ENCODE peak calls at places on chromosomes 3 and 15, in ten cellular contexts. U, N, C, G, R, O, K, E, H and X are unnamed samples.

GRCh38 chr3:49671291-49672288 is 2.6 kb upstream of the APEH start:
- DNase-seq in U (peak), N (no peak), C (peak), G (peak), R (peak), O (peak), K (peak), E (peak), H (no peak), X (peak)

GRCh38 chr15:20345401-20345958 is 196.1 kb downstream of the GOLGA6L6 start:
- DNase-seq in U (no peak), N (no peak), C (no peak), G (no peak), R (no peak), O (peak), K (no peak), E (no peak), H (peak), X (no peak)

GRCh38 chr3:153749070-153749610 is 372.1 kb upstream of the ARHGEF26 start:
- DNase-seq in U (no peak), N (no peak), C (no peak), G (no peak), R (no peak), O (no peak), K (no peak), E (no peak), H (no peak), X (no peak)

GRCh38 chr15:63764124-63764827 is 69.5 kb downstream of the HERC1 start:
- DNase-seq in U (no peak), N (peak), C (no peak), G (no peak), R (no peak), O (no peak), K (no peak), E (no peak), H (no peak), X (no peak)

GRCh38 chr3:172627057-172627809 is 83.6 kb downstream of the NCEH1 start:
- DNase-seq in U (no peak), N (peak), C (no peak), G (peak), R (peak), O (no peak), K (no peak), E (no peak), H (no peak), X (peak)

GRCh38 chr3:115843206-115843605 is 219.9 kb downstream of the GAP43 start:
- DNase-seq in U (no peak), N (no peak), C (no peak), G (no peak), R (peak), O (no peak), K (no peak), E (no peak), H (no peak), X (peak)

GRCh38 chr15:22851513-22851912 is 13.0 kb downstream of the NIPA2 start:
- DNase-seq in U (no peak), N (no peak), C (no peak), G (no peak), R (no peak), O (no peak), K (no peak), E (no peak), H (no peak), X (no peak)

GRCh38 chr3:104461431-104461830 is 905.3 kb upstream of the ALCAM start:
- DNase-seq in U (no peak), N (no peak), C (no peak), G (no peak), R (no peak), O (no peak), K (no peak), E (no peak), H (no peak), X (no peak)

GRCh38 chr3:27670619-27671018 is 51.5 kb downstream of the EOMES start:
- DNase-seq in U (no peak), N (no peak), C (no peak), G (no peak), R (no peak), O (no peak), K (no peak), E (no peak), H (no peak), X (no peak)

GRCh38 chr3:15292765-15293522 is 39.4 kb downstream of the SH3BP5 start:
- DNase-seq in U (peak), N (no peak), C (no peak), G (peak), R (peak), O (no peak), K (no peak), E (no peak), H (peak), X (peak)

GRCh38 chr3:15289661-15290060 is 42.7 kb downstream of the SH3BP5 start:
- DNase-seq in U (no peak), N (no peak), C (no peak), G (no peak), R (no peak), O (no peak), K (no peak), E (no peak), H (no peak), X (no peak)

GRCh38 chr3:15294914-15295313 is 37.5 kb downstream of the SH3BP5 start:
- DNase-seq in U (no peak), N (no peak), C (no peak), G (no peak), R (no peak), O (no peak), K (no peak), E (no peak), H (peak), X (no peak)

GRCh38 chr3:15290731-15291130 is 41.7 kb downstream of the SH3BP5 start:
- DNase-seq in U (no peak), N (no peak), C (no peak), G (no peak), R (no peak), O (no peak), K (no peak), E (no peak), H (no peak), X (no peak)

DNA sequence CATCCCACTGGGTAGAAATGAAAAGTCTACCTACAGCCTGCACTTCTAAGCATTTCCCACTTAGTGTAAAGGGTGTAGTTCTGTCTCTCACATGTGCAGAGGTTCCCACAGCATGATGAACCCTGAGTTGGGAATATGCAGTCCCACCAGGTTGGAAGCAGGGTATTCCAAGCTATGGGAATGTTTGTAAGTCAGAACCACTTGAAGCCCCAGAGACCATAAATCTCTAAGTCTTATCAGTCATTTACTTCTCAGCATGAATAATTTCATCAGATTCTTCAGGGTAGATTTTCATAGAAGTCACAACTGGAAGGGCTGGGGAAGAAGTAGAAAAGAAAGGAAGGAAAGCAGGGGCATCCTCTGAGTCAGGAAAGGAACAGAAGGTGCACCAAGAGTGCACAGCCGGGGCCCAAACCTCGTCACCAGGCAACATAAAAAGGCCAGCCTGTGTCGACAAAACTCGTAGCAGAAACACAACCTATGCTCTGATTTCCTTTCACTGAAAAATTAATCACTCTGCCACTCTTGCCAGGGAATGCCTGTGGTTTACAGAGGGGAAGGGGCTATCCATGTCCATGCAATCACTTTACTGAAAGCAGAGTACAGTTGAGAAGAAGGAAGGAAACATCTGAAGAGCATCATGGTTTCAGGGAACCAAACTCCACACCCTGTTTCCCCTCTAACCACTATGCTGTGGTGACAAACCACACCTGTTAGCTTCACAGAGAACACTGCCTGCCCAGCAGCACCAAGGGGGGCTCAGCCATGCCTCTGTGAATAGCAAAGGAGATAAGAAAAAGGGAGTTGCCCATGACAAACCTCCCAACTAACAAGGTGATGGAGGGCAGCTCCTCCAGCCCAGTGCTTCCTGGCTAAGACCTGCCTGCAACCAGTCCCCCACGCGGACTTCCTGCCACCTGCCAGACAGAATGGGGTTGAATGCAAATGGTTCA is 40.5 kb downstream of the SH3BP5 start:
- DNase-seq in U (no peak), N (no peak), C (peak), G (no peak), R (peak), O (peak), K (no peak), E (no peak), H (peak), X (no peak)
- H3K4me3 ChIP-seq in U (no peak), N (no peak), C (peak), G (no peak), R (no peak), O (no peak), K (no peak), E (no peak), H (no peak), X (no peak)

GRCh38 chr15:76059320-76060097 is at the start of gene TMEM266:
- DNase-seq in U (peak), N (no peak), C (no peak), G (peak), R (peak), O (peak), K (no peak), E (peak), H (no peak), X (peak)
- H3K4me3 ChIP-seq in U (peak), N (peak), C (peak), G (peak), R (peak), O (peak), K (peak), E (peak), H (peak), X (peak)

GRCh38 chr3:122640437-122640999 is 40.1 kb upstream of the PARP14 start:
- DNase-seq in U (no peak), N (no peak), C (no peak), G (no peak), R (no peak), O (no peak), K (no peak), E (no peak), H (no peak), X (peak)

GRCh38 chr3:122642935-122643334 is 37.7 kb upstream of the PARP14 start:
- DNase-seq in U (no peak), N (no peak), C (no peak), G (no peak), R (no peak), O (no peak), K (no peak), E (no peak), H (no peak), X (no peak)

GRCh38 chr3:122646146-122646988 is 34.3 kb upstream of the PARP14 start:
- DNase-seq in U (no peak), N (no peak), C (peak), G (no peak), R (no peak), O (no peak), K (no peak), E (no peak), H (no peak), X (no peak)
- H3K4me3 ChIP-seq in U (no peak), N (no peak), C (peak), G (no peak), R (no peak), O (no peak), K (no peak), E (no peak), H (no peak), X (no peak)

GRCh38 chr15:34644061-34644460 is 60.6 kb upstream of the GOLGA8B start:
- DNase-seq in U (no peak), N (no peak), C (no peak), G (peak), R (peak), O (no peak), K (peak), E (no peak), H (no peak), X (peak)

GRCh38 chr15:34637305-34637704 is 53.9 kb upstream of the GOLGA8B start:
- DNase-seq in U (no peak), N (no peak), C (no peak), G (no peak), R (no peak), O (no peak), K (no peak), E (no peak), H (no peak), X (no peak)

GRCh38 chr15:34642252-34642651 is 58.8 kb upstream of the GOLGA8B start:
- DNase-seq in U (no peak), N (no peak), C (no peak), G (no peak), R (no peak), O (no peak), K (no peak), E (peak), H (no peak), X (no peak)

GRCh38 chr15:34644851-34645250 is 61.4 kb upstream of the GOLGA8B start:
- DNase-seq in U (no peak), N (no peak), C (no peak), G (no peak), R (no peak), O (no peak), K (no peak), E (no peak), H (no peak), X (peak)

DNA sequence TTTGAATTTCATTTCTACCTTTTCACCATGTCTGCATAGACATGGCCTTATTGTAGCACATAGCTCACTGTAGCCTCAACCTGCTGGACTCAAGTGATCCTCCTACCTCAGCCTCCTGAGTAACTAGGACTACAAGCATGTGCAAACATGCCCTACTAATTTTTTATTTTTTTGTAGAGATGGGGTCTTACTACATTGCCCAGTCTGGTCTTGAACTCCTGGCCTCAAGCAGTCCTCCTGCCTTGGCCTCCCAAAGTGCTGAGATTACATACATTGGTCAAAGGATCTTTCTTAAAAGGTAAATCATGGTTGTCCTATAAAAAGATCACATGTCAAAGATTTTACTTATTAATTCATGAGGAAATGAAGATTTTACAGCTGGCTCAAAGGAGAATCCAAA is 57.2 kb upstream of the GOLGA8B start:
- DNase-seq in U (no peak), N (no peak), C (no peak), G (no peak), R (no peak), O (no peak), K (no peak), E (no peak), H (no peak), X (no peak)
- H3K4me3 ChIP-seq in U (no peak), N (no peak), C (no peak), G (no peak), R (no peak), O (no peak), K (no peak), E (no peak), H (no peak), X (no peak)

DNA sequence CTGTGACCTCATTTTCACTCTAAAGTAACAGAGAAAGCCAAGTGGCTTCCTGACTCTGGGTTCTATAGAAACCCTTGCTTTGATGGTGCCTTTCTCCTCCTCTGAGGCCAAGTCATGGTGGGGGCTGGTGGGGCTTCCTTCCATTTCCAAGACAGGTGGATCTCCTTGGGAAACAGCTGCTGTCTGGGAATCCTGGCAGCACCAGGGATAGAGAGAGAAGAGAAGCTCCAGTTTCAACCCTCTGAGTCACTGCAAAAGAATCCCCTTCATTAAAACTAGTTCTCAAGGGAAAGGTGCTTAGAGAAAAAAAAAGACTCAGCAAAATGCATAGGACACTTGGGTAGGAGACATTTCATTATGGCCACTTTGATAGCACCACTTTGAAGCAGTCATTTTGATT is 614.4 kb downstream of the FHIT start:
- DNase-seq in U (no peak), N (peak), C (no peak), G (peak), R (peak), O (no peak), K (no peak), E (no peak), H (no peak), X (peak)
- H3K4me3 ChIP-seq in U (no peak), N (no peak), C (no peak), G (no peak), R (no peak), O (no peak), K (no peak), E (no peak), H (no peak), X (no peak)

GRCh38 chr15:90839187-90840071 is 29.0 kb upstream of the FURIN start:
- DNase-seq in U (no peak), N (no peak), C (no peak), G (peak), R (no peak), O (peak), K (no peak), E (no peak), H (no peak), X (no peak)
- H3K4me3 ChIP-seq in U (no peak), N (no peak), C (no peak), G (no peak), R (no peak), O (peak), K (no peak), E (no peak), H (no peak), X (no peak)